ENCODE peak calls at places on chromosomes 1 and 21, in six cellular contexts. W is effector memory CD8-positive, alpha-beta T cell; N is caudate nucleus; C is AG09319; M is T follicular helper cell; Q is globus pallidus. G is an unnamed sample.

GRCh38 chr1:172764378-172764777 is 105.5 kb downstream of the FASLG start:
- DNase-seq in C (no peak), W (no peak), N (no peak), M (peak), Q (no peak), G (no peak)

GRCh38 chr1:3522564-3523270 is 68.3 kb downstream of the ARHGEF16 start:
- DNase-seq in M (no peak), N (no peak), Q (no peak), W (no peak), C (peak), G (no peak)

GRCh38 chr1:7975212-7975865 is 13.8 kb downstream of the PARK7 start:
- DNase-seq in M (no peak), W (no peak), N (no peak), Q (peak), C (peak), G (peak)

GRCh38 chr1:174976436-174977107 is 23.2 kb upstream of the CACYBP start:
- DNase-seq in N (no peak), C (no peak), M (no peak), Q (no peak), W (no peak), G (no peak)

GRCh38 chr1:45954401-45954847 is 151.0 kb downstream of the MAST2 start:
- DNase-seq in M (no peak), Q (no peak), C (peak), W (no peak), N (no peak), G (no peak)

GRCh38 chr1:33272509-33272908 is 16.2 kb downstream of the ZNF362 start:
- DNase-seq in W (no peak), M (no peak), C (no peak), Q (no peak), N (no peak), G (no peak)

GRCh38 chr21:45970674-45971486 is 10.7 kb upstream of the COL6A1 start:
- DNase-seq in Q (no peak), C (no peak), W (no peak), M (no peak), N (no peak), G (peak)

GRCh38 chr1:92817986-92818764 is 13.7 kb upstream of the RPL5 start:
- DNase-seq in Q (peak), N (no peak), W (no peak), M (no peak), C (no peak), G (no peak)

GRCh38 chr1:59487335-59488031 is 190.6 kb downstream of the FGGY start:
- DNase-seq in C (no peak), N (no peak), M (no peak), W (no peak), Q (no peak), G (no peak)

GRCh38 chr1:110316735-110317134 is 22.4 kb upstream of the RBM15 start:
- DNase-seq in N (no peak), M (no peak), C (no peak), W (no peak), Q (no peak), G (no peak)

GRCh38 chr1:175073054-175073453 is 5.4 kb downstream of the TNN start:
- DNase-seq in C (peak), W (no peak), M (no peak), Q (no peak), N (no peak), G (no peak)

GRCh38 chr1:118136511-118136937 is 48.5 kb downstream of the SPAG17 start:
- DNase-seq in C (no peak), Q (no peak), W (no peak), M (no peak), N (no peak), G (peak)